ENCODE peak calls at places on chromosomes 7 and 10, in four cellular contexts. G, Z, O and V are unnamed samples.

GRCh38 chr7:140645166-140645565 is 4.6 kb upstream of the DENND2A start:
- DNase-seq in G (no peak), Z (no peak), O (no peak), V (no peak)

GRCh38 chr7:148698397-148699023 is at the start of gene CUL1:
- DNase-seq in G (peak), Z (peak), O (peak), V (peak)

GRCh38 chr10:125407557-125407956 is 247.2 kb upstream of the CTBP2 start:
- DNase-seq in G (no peak), Z (no peak), O (no peak), V (no peak)

GRCh38 chr7:1320616-1321289 is 88.1 kb downstream of the UNCX start:
- DNase-seq in G (no peak), Z (no peak), O (no peak), V (no peak)

GRCh38 chr10:63478564-63478963 is 12.8 kb upstream of the JMJD1C start:
- DNase-seq in G (no peak), Z (no peak), O (no peak), V (no peak)

GRCh38 chr10:110568055-110568735 is 700 bp downstream of the SMC3 start:
- DNase-seq in G (no peak), Z (no peak), O (peak), V (no peak)

GRCh38 chr7:150954201-150954985 is 23.7 kb downstream of the KCNH2 start:
- DNase-seq in G (no peak), Z (no peak), O (no peak), V (no peak)

GRCh38 chr10:11854301-11854700 is 31.1 kb downstream of the PROSER2 start:
- DNase-seq in G (no peak), Z (no peak), O (no peak), V (no peak)

GRCh38 chr10:78506614-78507013 is 473.0 kb downstream of the RPS24 start:
- DNase-seq in G (no peak), Z (no peak), O (no peak), V (no peak)

GRCh38 chr10:125151824-125152634 is 8.3 kb downstream of the CTBP2 start:
- DNase-seq in G (no peak), Z (peak), O (no peak), V (peak)

GRCh38 chr10:73076361-73077183 is 20.1 kb downstream of the P4HA1 start:
- DNase-seq in G (no peak), Z (no peak), O (peak), V (no peak)

GRCh38 chr7:137454169-137455166 is 110.9 kb upstream of the PTN start:
- DNase-seq in G (peak), Z (peak), O (peak), V (peak)

GRCh38 chr10:74556072-74556705 is 270.2 kb upstream of the KAT6B start:
- DNase-seq in G (no peak), Z (no peak), O (no peak), V (no peak)

GRCh38 chr10:122327237-122328206 is 47.0 kb upstream of the PLEKHA1 start:
- DNase-seq in G (no peak), Z (no peak), O (no peak), V (no peak)

GRCh38 chr7:6479067-6479466 is 31.3 kb upstream of the DAGLB start:
- DNase-seq in G (no peak), Z (no peak), O (no peak), V (no peak)